ENCODE peak calls at places on chromosomes 11 and 22, in five cellular contexts. One of them, this sample, is unnamed.

GRCh38 chr22:31572939-31573338 is 76.6 kb downstream of the SFI1 start:
- DNase-seq in heart left ventricle: no peak
- DNase-seq in stimulated activated CD4-positive, alpha-beta T cell treated with anti-CD3 and anti-CD28 coated beads, Interleukin-15, amount 100 ng/mL, for 24 hours: no peak
- DNase-seq in renal cortical epithelial cell: no peak
- DNase-seq in EL: no peak
- DNase-seq in this sample: no peak

GRCh38 chr11:65390099-65390941 is 3.9 kb downstream of the FRMD8 start:
- DNase-seq in heart left ventricle: no peak
- DNase-seq in stimulated activated CD4-positive, alpha-beta T cell treated with anti-CD3 and anti-CD28 coated beads, Interleukin-15, amount 100 ng/mL, for 24 hours: no peak
- DNase-seq in renal cortical epithelial cell: no peak
- DNase-seq in EL: peak; percentile 32
- DNase-seq in this sample: no peak

GRCh38 chr22:50600541-50600940 is at the start of gene MAPK8IP2:
- DNase-seq in heart left ventricle: no peak
- DNase-seq in stimulated activated CD4-positive, alpha-beta T cell treated with anti-CD3 and anti-CD28 coated beads, Interleukin-15, amount 100 ng/mL, for 24 hours: peak; percentile 30
- DNase-seq in renal cortical epithelial cell: no peak
- DNase-seq in EL: no peak
- DNase-seq in this sample: no peak

GRCh38 chr11:123590296-123590912 is 64.0 kb downstream of the SCN3B start:
- DNase-seq in heart left ventricle: peak; percentile 42
- DNase-seq in stimulated activated CD4-positive, alpha-beta T cell treated with anti-CD3 and anti-CD28 coated beads, Interleukin-15, amount 100 ng/mL, for 24 hours: no peak
- DNase-seq in renal cortical epithelial cell: peak; percentile 79
- DNase-seq in EL: peak; percentile 84
- DNase-seq in this sample: peak; percentile 76

GRCh38 chr11:17691550-17691949 is 27.8 kb upstream of the MYOD1 start:
- DNase-seq in heart left ventricle: no peak
- DNase-seq in stimulated activated CD4-positive, alpha-beta T cell treated with anti-CD3 and anti-CD28 coated beads, Interleukin-15, amount 100 ng/mL, for 24 hours: no peak
- DNase-seq in renal cortical epithelial cell: no peak
- DNase-seq in EL: no peak
- DNase-seq in this sample: no peak

GRCh38 chr22:37635157-37635556 is 4.3 kb upstream of the SH3BP1 start:
- DNase-seq in heart left ventricle: no peak
- DNase-seq in stimulated activated CD4-positive, alpha-beta T cell treated with anti-CD3 and anti-CD28 coated beads, Interleukin-15, amount 100 ng/mL, for 24 hours: no peak
- DNase-seq in renal cortical epithelial cell: no peak
- DNase-seq in EL: no peak
- DNase-seq in this sample: no peak

GRCh38 chr11:95977534-95978174 is 53.7 kb upstream of the MTMR2 start:
- DNase-seq in heart left ventricle: no peak
- DNase-seq in stimulated activated CD4-positive, alpha-beta T cell treated with anti-CD3 and anti-CD28 coated beads, Interleukin-15, amount 100 ng/mL, for 24 hours: no peak
- DNase-seq in renal cortical epithelial cell: peak; percentile 81
- DNase-seq in EL: peak; percentile 72
- DNase-seq in this sample: no peak

GRCh38 chr11:60978546-60979380 is 7.3 kb downstream of the CD6 start:
- DNase-seq in heart left ventricle: no peak
- DNase-seq in stimulated activated CD4-positive, alpha-beta T cell treated with anti-CD3 and anti-CD28 coated beads, Interleukin-15, amount 100 ng/mL, for 24 hours: peak; percentile 91
- DNase-seq in renal cortical epithelial cell: no peak
- DNase-seq in EL: no peak
- DNase-seq in this sample: no peak

GRCh38 chr11:107849791-107850190 is 8.8 kb downstream of the SLC35F2 start:
- DNase-seq in heart left ventricle: no peak
- DNase-seq in stimulated activated CD4-positive, alpha-beta T cell treated with anti-CD3 and anti-CD28 coated beads, Interleukin-15, amount 100 ng/mL, for 24 hours: no peak
- DNase-seq in renal cortical epithelial cell: peak; percentile 68
- DNase-seq in EL: no peak
- DNase-seq in this sample: no peak

GRCh38 chr22:24969588-24970301 is 17.2 kb downstream of the KIAA1671 start:
- DNase-seq in heart left ventricle: peak; percentile 80
- DNase-seq in stimulated activated CD4-positive, alpha-beta T cell treated with anti-CD3 and anti-CD28 coated beads, Interleukin-15, amount 100 ng/mL, for 24 hours: no peak
- DNase-seq in renal cortical epithelial cell: no peak
- DNase-seq in EL: peak; percentile 55
- DNase-seq in this sample: peak; percentile 46

GRCh38 chr22:46491936-46492335 is 45.5 kb downstream of the CELSR1 start:
- DNase-seq in heart left ventricle: no peak
- DNase-seq in stimulated activated CD4-positive, alpha-beta T cell treated with anti-CD3 and anti-CD28 coated beads, Interleukin-15, amount 100 ng/mL, for 24 hours: no peak
- DNase-seq in renal cortical epithelial cell: no peak
- DNase-seq in EL: peak; percentile 45
- DNase-seq in this sample: no peak

GRCh38 chr11:96307748-96308133 is 35.3 kb downstream of the MAML2 start:
- DNase-seq in heart left ventricle: no peak
- DNase-seq in stimulated activated CD4-positive, alpha-beta T cell treated with anti-CD3 and anti-CD28 coated beads, Interleukin-15, amount 100 ng/mL, for 24 hours: no peak
- DNase-seq in renal cortical epithelial cell: peak; percentile 83
- DNase-seq in EL: peak; percentile 94
- DNase-seq in this sample: no peak

GRCh38 chr22:40966683-40967082 is 15.5 kb downstream of the RBX1 start:
- DNase-seq in heart left ventricle: no peak
- DNase-seq in stimulated activated CD4-positive, alpha-beta T cell treated with anti-CD3 and anti-CD28 coated beads, Interleukin-15, amount 100 ng/mL, for 24 hours: no peak
- DNase-seq in renal cortical epithelial cell: no peak
- DNase-seq in EL: no peak
- DNase-seq in this sample: no peak

GRCh38 chr11:9142732-9143131 is 51.3 kb upstream of the SCUBE2 start:
- DNase-seq in heart left ventricle: no peak
- DNase-seq in stimulated activated CD4-positive, alpha-beta T cell treated with anti-CD3 and anti-CD28 coated beads, Interleukin-15, amount 100 ng/mL, for 24 hours: no peak
- DNase-seq in renal cortical epithelial cell: no peak
- DNase-seq in EL: no peak
- DNase-seq in this sample: no peak

GRCh38 chr22:22556578-22556977 is 2.5 kb downstream of the PRAME start:
- DNase-seq in heart left ventricle: no peak
- DNase-seq in stimulated activated CD4-positive, alpha-beta T cell treated with anti-CD3 and anti-CD28 coated beads, Interleukin-15, amount 100 ng/mL, for 24 hours: no peak
- DNase-seq in renal cortical epithelial cell: no peak
- DNase-seq in EL: no peak
- DNase-seq in this sample: no peak

GRCh38 chr22:42921301-42921700 is 64.2 kb upstream of the ARFGAP3 start:
- DNase-seq in heart left ventricle: no peak
- DNase-seq in stimulated activated CD4-positive, alpha-beta T cell treated with anti-CD3 and anti-CD28 coated beads, Interleukin-15, amount 100 ng/mL, for 24 hours: no peak
- DNase-seq in renal cortical epithelial cell: no peak
- DNase-seq in EL: no peak
- DNase-seq in this sample: no peak

GRCh38 chr11:92380882-92381281 is 156.3 kb downstream of the FAT3 start:
- DNase-seq in heart left ventricle: no peak
- DNase-seq in stimulated activated CD4-positive, alpha-beta T cell treated with anti-CD3 and anti-CD28 coated beads, Interleukin-15, amount 100 ng/mL, for 24 hours: no peak
- DNase-seq in renal cortical epithelial cell: peak; percentile 81
- DNase-seq in EL: peak; percentile 87
- DNase-seq in this sample: no peak

GRCh38 chr11:45725776-45726606 is 60.6 kb upstream of the CHST1 start:
- DNase-seq in heart left ventricle: no peak
- DNase-seq in stimulated activated CD4-positive, alpha-beta T cell treated with anti-CD3 and anti-CD28 coated beads, Interleukin-15, amount 100 ng/mL, for 24 hours: peak; percentile 22
- DNase-seq in renal cortical epithelial cell: no peak
- DNase-seq in EL: no peak
- DNase-seq in this sample: no peak

GRCh38 chr22:37426532-37427127 is 649 bp downstream of the ELFN2 start:
- DNase-seq in heart left ventricle: no peak
- DNase-seq in stimulated activated CD4-positive, alpha-beta T cell treated with anti-CD3 and anti-CD28 coated beads, Interleukin-15, amount 100 ng/mL, for 24 hours: no peak
- DNase-seq in renal cortical epithelial cell: no peak
- DNase-seq in EL: no peak
- DNase-seq in this sample: no peak